ENCODE peak calls at places on chromosomes 11 and 22, in four cellular contexts. B, U, Z and I are unnamed samples.

GRCh38 chr11:76577199-76577920 is 93.2 kb downstream of the LRRC32 start:
- DNase-seq in U (no peak), B (no peak), Z (no peak), I (no peak)

GRCh38 chr11:129652828-129653227 is 162.8 kb upstream of the TMEM45B start:
- DNase-seq in U (no peak), B (no peak), Z (no peak), I (no peak)

GRCh38 chr11:22371188-22371587 is 33.0 kb downstream of the SLC17A6 start:
- DNase-seq in B (no peak), U (no peak), Z (no peak), I (no peak)

GRCh38 chr11:92886243-92886905 is 83.1 kb upstream of the MTNR1B start:
- DNase-seq in U (peak; percentile 54), B (peak; percentile 62), Z (peak; percentile 51), I (peak; percentile 19)

GRCh38 chr11:114162719-114163123 is 103.2 kb downstream of the ZBTB16 start:
- DNase-seq in U (no peak), Z (no peak), B (no peak), I (no peak)

GRCh38 chr22:36465232-36466021 is 16.0 kb downstream of the TXN2 start:
- DNase-seq in B (no peak), U (peak; percentile 31), Z (no peak), I (no peak)

GRCh38 chr11:95922099-95922498 is 1.8 kb downstream of the MTMR2 start:
- DNase-seq in U (no peak), Z (no peak), B (no peak), I (no peak)

GRCh38 chr11:67484847-67485311 is 2.1 kb downstream of the AIP start:
- DNase-seq in U (no peak), Z (no peak), B (no peak), I (no peak)

GRCh38 chr11:128759597-128759996 is 65.7 kb downstream of the FLI1 start:
- DNase-seq in Z (no peak), U (no peak), B (no peak), I (no peak)

GRCh38 chr22:19786959-19787848 is 26.6 kb downstream of the TBX1 start:
- DNase-seq in U (no peak), B (no peak), Z (no peak), I (no peak)

GRCh38 chr11:91133361-91133760 is 910.5 kb upstream of the CHORDC1 start:
- DNase-seq in U (no peak), Z (no peak), B (no peak), I (no peak)

GRCh38 chr22:22433770-22434169 is 74.8 kb downstream of the ZNF280B start:
- DNase-seq in U (no peak), B (no peak), Z (no peak), I (no peak)

GRCh38 chr11:69683764-69684333 is 8.7 kb upstream of the LTO1 start:
- DNase-seq in U (peak; percentile 80), Z (peak; percentile 44), B (peak; percentile 80), I (no peak)

GRCh38 chr22:46934746-46935491 is 172.5 kb downstream of the TBC1D22A start:
- DNase-seq in Z (peak; percentile 53), B (peak; percentile 42), U (peak; percentile 84), I (no peak)

GRCh38 chr11:43582837-43583462 is 97.6 kb upstream of the HSD17B12 start:
- DNase-seq in U (no peak), Z (no peak), B (peak; percentile 63), I (no peak)

GRCh38 chr22:38080468-38080846 is 3.5 kb downstream of the SLC16A8 start:
- DNase-seq in B (no peak), Z (no peak), U (no peak), I (no peak)
- TF ChIP-seq POLR2AphosphoS5 in B (no peak), Z (no peak), U (no peak), I (no peak)

GRCh38 chr11:2919188-2919587 is 10.0 kb downstream of the PHLDA2 start:
- DNase-seq in B (no peak), U (no peak), Z (no peak), I (no peak)

GRCh38 chr11:2921261-2921660 is 8.0 kb downstream of the PHLDA2 start:
- DNase-seq in Z (no peak), U (no peak), B (no peak), I (no peak)

GRCh38 chr11:2921742-2922493 is 7.3 kb downstream of the PHLDA2 start:
- DNase-seq in U (no peak), Z (no peak), B (no peak), I (no peak)

GRCh38 chr11:2919837-2920236 is 9.4 kb downstream of the PHLDA2 start:
- DNase-seq in B (no peak), Z (no peak), U (no peak), I (no peak)

DNA sequence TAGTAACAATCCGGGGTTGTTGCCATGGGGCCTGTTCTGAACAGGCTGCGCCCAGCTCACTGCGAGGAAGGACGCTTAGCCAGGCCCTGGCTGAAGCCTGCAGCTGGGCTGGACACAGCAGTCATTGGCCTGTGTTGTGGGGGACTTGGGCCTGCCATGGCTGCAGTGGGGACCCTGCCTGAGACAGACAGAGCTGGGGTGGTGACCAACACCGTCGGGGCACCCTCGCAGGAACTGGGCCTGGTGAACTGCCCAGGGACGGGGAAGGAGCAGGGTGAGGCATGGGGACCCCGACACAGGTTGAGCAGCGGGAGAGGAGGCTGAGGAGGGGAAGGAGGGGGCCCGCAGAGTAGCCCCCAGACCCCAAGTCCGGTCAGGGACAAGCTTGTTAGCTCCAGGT is 8.9 kb downstream of the PHLDA2 start:
- DNase-seq in Z (no peak), B (no peak), U (no peak), I (no peak)
- TF ChIP-seq TAF1 in Z (no peak), B (no peak), U (no peak), I (no peak)

GRCh38 chr11:200224-201003 is 6.8 kb downstream of the BET1L start:
- DNase-seq in B (peak; percentile 37), U (no peak), Z (no peak), I (no peak)
- TF ChIP-seq POLR2A in B (no peak), U (peak; percentile 7), Z (no peak), I (no peak)

GRCh38 chr11:11842426-11843008 is 745 bp downstream of the USP47 start:
- DNase-seq in Z (no peak), U (peak; percentile 75), B (no peak), I (no peak)

GRCh38 chr11:11841605-11842425 is at the start of gene USP47:
- DNase-seq in B (peak; percentile 96), U (peak; percentile 74), Z (peak; percentile 74), I (peak; percentile 52)

GRCh38 chr11:11844272-11844671 is 2.5 kb downstream of the USP47 start:
- DNase-seq in Z (no peak), B (no peak), U (no peak), I (no peak)

GRCh38 chr11:11843642-11844041 is 1.9 kb downstream of the USP47 start:
- DNase-seq in B (no peak), U (no peak), Z (no peak), I (no peak)

GRCh38 chr11:11843233-11843632 is 1.5 kb downstream of the USP47 start:
- DNase-seq in B (no peak), U (peak; percentile 58), Z (no peak), I (no peak)
- TF ChIP-seq POLR2AphosphoS5 in B (no peak), U (no peak), Z (no peak), I (no peak)

GRCh38 chr11:9922806-9923205 is 258.9 kb downstream of the SWAP70 start:
- DNase-seq in U (no peak), B (peak; percentile 57), Z (no peak), I (no peak)
- TF ChIP-seq TAF1 in U (no peak), B (no peak), Z (no peak), I (no peak)

DNA sequence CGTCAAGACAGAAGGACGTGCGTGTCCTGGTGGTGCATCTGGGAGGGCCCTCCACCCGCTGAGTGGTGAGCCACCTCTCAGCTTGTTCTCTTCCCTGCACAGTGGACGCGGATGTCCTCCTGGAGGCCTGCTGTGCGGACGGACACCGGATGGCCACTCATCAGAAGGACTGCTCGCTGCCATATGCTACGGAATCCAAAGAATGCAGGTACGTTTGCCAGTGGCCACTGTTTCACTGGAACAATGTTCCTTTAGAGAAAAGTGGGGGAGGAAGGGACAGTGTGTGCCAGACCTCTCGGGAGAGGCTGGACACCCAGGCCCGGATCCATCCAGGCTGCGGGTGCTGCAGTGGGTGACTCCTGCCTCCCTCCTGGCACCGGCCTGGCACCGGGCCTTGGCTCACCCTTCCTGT is 15.9 kb downstream of the FBLN1 start:
- DNase-seq in Z (no peak), B (no peak), U (peak; percentile 24), I (no peak)
- TF ChIP-seq POLR2A in Z (no peak), B (no peak), U (no peak), I (no peak)